ENCODE peak calls at places on chromosomes 16 and 17, in ten cellular contexts. One of them, this sample, is unnamed.
A peak's percentile ranks its signal among the peaks of the same experiment; 100 is the strongest.

GRCh38 chr17:2282297-2282873 is 21.2 kb downstream of the SMG6 start:
- DNase-seq in activated naive CD4-positive, alpha-beta T cell treated with anti-CD3 and anti-CD28 coated beads, Interleukin-2, amount 50 U/mL, for 16 hours: no peak
- DNase-seq in stimulated activated CD4-positive, alpha-beta T cell treated with anti-CD3 and anti-CD28 coated beads, Interleukin-2, amount 100 ng/mL, for 24 hours: no peak
- DNase-seq in activated T-cell treated with anti-CD3 and anti-CD28 coated beads, Interleukin-2, amount 50 U/mL, for 72 hours: no peak
- DNase-seq in tibial nerve: no peak
- DNase-seq in NCI-H1105: peak; percentile 12
- DNase-seq in T-cell: no peak
- DNase-seq in iPS-NIHi11: peak; percentile 66
- DNase-seq in hypothalamus: no peak
- DNase-seq in GM12891: no peak
- DNase-seq in this sample: no peak

GRCh38 chr17:6303664-6304063 is 131.3 kb downstream of the AIPL1 start:
- DNase-seq in hypothalamus: no peak
- DNase-seq in NCI-H1105: no peak
- DNase-seq in stimulated activated CD4-positive, alpha-beta T cell treated with anti-CD3 and anti-CD28 coated beads, Interleukin-2, amount 100 ng/mL, for 24 hours: peak; percentile 20
- DNase-seq in iPS-NIHi11: peak; percentile 83
- DNase-seq in tibial nerve: no peak
- DNase-seq in activated naive CD4-positive, alpha-beta T cell treated with anti-CD3 and anti-CD28 coated beads, Interleukin-2, amount 50 U/mL, for 16 hours: no peak
- DNase-seq in T-cell: peak; percentile 1
- DNase-seq in activated T-cell treated with anti-CD3 and anti-CD28 coated beads, Interleukin-2, amount 50 U/mL, for 72 hours: peak; percentile 11
- DNase-seq in GM12891: no peak
- DNase-seq in this sample: no peak

GRCh38 chr17:49496183-49496865 is 1.2 kb downstream of the NGFR start:
- DNase-seq in NCI-H1105: peak; percentile 30
- DNase-seq in hypothalamus: peak; percentile 9
- DNase-seq in T-cell: peak; percentile 88
- DNase-seq in activated T-cell treated with anti-CD3 and anti-CD28 coated beads, Interleukin-2, amount 50 U/mL, for 72 hours: peak; percentile 92
- DNase-seq in iPS-NIHi11: peak; percentile 88
- DNase-seq in tibial nerve: peak; percentile 83
- DNase-seq in stimulated activated CD4-positive, alpha-beta T cell treated with anti-CD3 and anti-CD28 coated beads, Interleukin-2, amount 100 ng/mL, for 24 hours: peak; percentile 93
- DNase-seq in GM12891: peak; percentile 95
- DNase-seq in activated naive CD4-positive, alpha-beta T cell treated with anti-CD3 and anti-CD28 coated beads, Interleukin-2, amount 50 U/mL, for 16 hours: peak; percentile 90
- DNase-seq in this sample: peak; percentile 73

GRCh38 chr17:30234954-30235353 is 543 bp downstream of the SLC6A4 start:
- DNase-seq in NCI-H1105: no peak
- DNase-seq in hypothalamus: no peak
- DNase-seq in iPS-NIHi11: no peak
- DNase-seq in activated T-cell treated with anti-CD3 and anti-CD28 coated beads, Interleukin-2, amount 50 U/mL, for 72 hours: no peak
- DNase-seq in tibial nerve: no peak
- DNase-seq in stimulated activated CD4-positive, alpha-beta T cell treated with anti-CD3 and anti-CD28 coated beads, Interleukin-2, amount 100 ng/mL, for 24 hours: no peak
- DNase-seq in T-cell: no peak
- DNase-seq in activated naive CD4-positive, alpha-beta T cell treated with anti-CD3 and anti-CD28 coated beads, Interleukin-2, amount 50 U/mL, for 16 hours: no peak
- DNase-seq in GM12891: peak; percentile 52
- DNase-seq in this sample: no peak

GRCh38 chr16:75193730-75194444 is 13.1 kb downstream of the CTRB2 start:
- DNase-seq in GM12891: no peak
- DNase-seq in tibial nerve: no peak
- DNase-seq in NCI-H1105: no peak
- DNase-seq in iPS-NIHi11: no peak
- DNase-seq in T-cell: no peak
- DNase-seq in hypothalamus: no peak
- DNase-seq in stimulated activated CD4-positive, alpha-beta T cell treated with anti-CD3 and anti-CD28 coated beads, Interleukin-2, amount 100 ng/mL, for 24 hours: no peak
- DNase-seq in activated T-cell treated with anti-CD3 and anti-CD28 coated beads, Interleukin-2, amount 50 U/mL, for 72 hours: no peak
- DNase-seq in activated naive CD4-positive, alpha-beta T cell treated with anti-CD3 and anti-CD28 coated beads, Interleukin-2, amount 50 U/mL, for 16 hours: no peak
- DNase-seq in this sample: no peak

GRCh38 chr16:72850863-72851262 is 197.1 kb downstream of the ZFHX3 start:
- DNase-seq in stimulated activated CD4-positive, alpha-beta T cell treated with anti-CD3 and anti-CD28 coated beads, Interleukin-2, amount 100 ng/mL, for 24 hours: no peak
- DNase-seq in tibial nerve: no peak
- DNase-seq in iPS-NIHi11: no peak
- DNase-seq in NCI-H1105: no peak
- DNase-seq in GM12891: no peak
- DNase-seq in activated naive CD4-positive, alpha-beta T cell treated with anti-CD3 and anti-CD28 coated beads, Interleukin-2, amount 50 U/mL, for 16 hours: no peak
- DNase-seq in T-cell: no peak
- DNase-seq in hypothalamus: no peak
- DNase-seq in activated T-cell treated with anti-CD3 and anti-CD28 coated beads, Interleukin-2, amount 50 U/mL, for 72 hours: no peak
- DNase-seq in this sample: no peak

GRCh38 chr17:65633988-65634387 is 72.5 kb upstream of the AXIN2 start:
- DNase-seq in iPS-NIHi11: no peak
- DNase-seq in tibial nerve: no peak
- DNase-seq in activated naive CD4-positive, alpha-beta T cell treated with anti-CD3 and anti-CD28 coated beads, Interleukin-2, amount 50 U/mL, for 16 hours: no peak
- DNase-seq in hypothalamus: no peak
- DNase-seq in stimulated activated CD4-positive, alpha-beta T cell treated with anti-CD3 and anti-CD28 coated beads, Interleukin-2, amount 100 ng/mL, for 24 hours: no peak
- DNase-seq in GM12891: no peak
- DNase-seq in T-cell: no peak
- DNase-seq in activated T-cell treated with anti-CD3 and anti-CD28 coated beads, Interleukin-2, amount 50 U/mL, for 72 hours: no peak
- DNase-seq in NCI-H1105: peak; percentile 32
- DNase-seq in this sample: no peak

GRCh38 chr16:53600076-53600475 is 97.1 kb upstream of the AKTIP start:
- DNase-seq in GM12891: no peak
- DNase-seq in NCI-H1105: no peak
- DNase-seq in T-cell: no peak
- DNase-seq in tibial nerve: no peak
- DNase-seq in stimulated activated CD4-positive, alpha-beta T cell treated with anti-CD3 and anti-CD28 coated beads, Interleukin-2, amount 100 ng/mL, for 24 hours: no peak
- DNase-seq in hypothalamus: no peak
- DNase-seq in activated naive CD4-positive, alpha-beta T cell treated with anti-CD3 and anti-CD28 coated beads, Interleukin-2, amount 50 U/mL, for 16 hours: no peak
- DNase-seq in activated T-cell treated with anti-CD3 and anti-CD28 coated beads, Interleukin-2, amount 50 U/mL, for 72 hours: no peak
- DNase-seq in iPS-NIHi11: no peak
- DNase-seq in this sample: no peak

This sample was measured in effector CD8-positive, alpha-beta T cell.